ENCODE peak calls at places on chromosomes 2 and 18, in six cellular contexts. Y is K562, L is GM12878, J is H1, W is HCT116, E is HepG2. A is an unnamed sample.

GRCh38 chr2:230952226-230952956 is 27.3 kb upstream of the GPR55 start:
- DNase-seq in L (no peak), Y (no peak), J (no peak), W (no peak), E (no peak), A (no peak)

GRCh38 chr2:157825885-157826284 is 50.2 kb downstream of the ACVR1 start:
- DNase-seq in L (no peak), J (no peak), Y (no peak), E (no peak), W (no peak), A (no peak)

GRCh38 chr18:7684966-7685365 is 117.8 kb downstream of the PTPRM start:
- DNase-seq in J (no peak), E (no peak), W (no peak), Y (no peak), L (no peak), A (no peak)

GRCh38 chr2:199850718-199851498 is at the start of gene FTCDNL1:
- DNase-seq in L (peak), W (peak), J (peak), E (peak), Y (peak), A (peak)

GRCh38 chr18:24702001-24702400 is 241.6 kb downstream of the HRH4 start:
- DNase-seq in L (no peak), W (no peak), E (no peak), Y (no peak), J (no peak), A (no peak)

GRCh38 chr2:97816411-97816810 is 103.0 kb downstream of the ZAP70 start:
- DNase-seq in J (no peak), L (no peak), E (no peak), W (no peak), Y (no peak), A (no peak)

GRCh38 chr2:136136921-136137320 is 19.0 kb upstream of the CXCR4 start:
- DNase-seq in W (peak), L (no peak), Y (no peak), E (no peak), J (no peak), A (no peak)

GRCh38 chr18:46071894-46072867 is at the start of gene PSTPIP2:
- DNase-seq in E (no peak), Y (peak), W (peak), J (peak), L (no peak), A (no peak)

GRCh38 chr2:12776457-12777049 is 59.8 kb downstream of the TRIB2 start:
- DNase-seq in E (peak), Y (no peak), J (no peak), L (no peak), W (no peak), A (no peak)

GRCh38 chr2:239035361-239035814 is 187.5 kb downstream of the TWIST2 start:
- DNase-seq in Y (peak), J (peak), W (peak), E (no peak), L (no peak), A (no peak)

GRCh38 chr18:13159579-13159978 is 59.0 kb upstream of the LDLRAD4 start:
- DNase-seq in J (no peak), W (peak), E (peak), L (no peak), Y (peak), A (peak)

GRCh38 chr2:135839713-135840112 is 2.7 kb upstream of the LCT start:
- DNase-seq in Y (no peak), W (no peak), J (no peak), E (no peak), L (no peak), A (no peak)

GRCh38 chr2:230090978-230091377 is 22.3 kb upstream of the SLC16A14 start:
- DNase-seq in E (no peak), L (no peak), J (no peak), Y (no peak), W (no peak), A (no peak)

GRCh38 chr2:158735822-158736580 is 59.1 kb upstream of the DAPL1 start:
- DNase-seq in E (peak), Y (no peak), W (no peak), L (no peak), J (no peak), A (no peak)

GRCh38 chr2:45068643-45069140 is 59.4 kb upstream of the SIX2 start:
- DNase-seq in L (no peak), E (no peak), W (no peak), Y (no peak), J (no peak), A (no peak)

GRCh38 chr2:28730641-28731146 is 20.9 kb upstream of the PPP1CB start:
- DNase-seq in E (no peak), J (no peak), Y (no peak), L (no peak), W (no peak), A (no peak)

GRCh38 chr2:32427672-32428622 is 71.1 kb downstream of the BIRC6 start:
- DNase-seq in L (no peak), W (no peak), J (no peak), Y (no peak), E (no peak), A (no peak)

GRCh38 chr2:174327958-174328308 is 6.8 kb upstream of the SP9 start:
- DNase-seq in Y (no peak), L (no peak), E (no peak), W (no peak), J (no peak), A (no peak)

GRCh38 chr2:23478933-23479683 is 94.1 kb downstream of the KLHL29 start:
- DNase-seq in W (no peak), L (no peak), J (no peak), E (no peak), Y (no peak), A (no peak)

GRCh38 chr2:158325031-158325781 is 131.3 kb downstream of the CCDC148 start:
- DNase-seq in Y (no peak), E (peak), W (no peak), L (no peak), J (no peak), A (no peak)

GRCh38 chr2:56260415-56260814 is 76.6 kb downstream of the CCDC85A start:
- DNase-seq in J (no peak), L (no peak), Y (no peak), E (no peak), W (no peak), A (no peak)

GRCh38 chr2:109213646-109214417 is 84.8 kb downstream of the SH3RF3 start:
- DNase-seq in L (peak), J (no peak), W (no peak), E (no peak), Y (peak), A (no peak)

GRCh38 chr2:119059287-119059686 is 99.3 kb downstream of the C1QL2 start:
- DNase-seq in E (no peak), Y (no peak), L (no peak), W (no peak), J (no peak), A (no peak)

GRCh38 chr2:100853909-100854810 is 34.2 kb downstream of the NPAS2 start:
- DNase-seq in L (no peak), J (no peak), Y (no peak), E (no peak), W (no peak), A (no peak)

GRCh38 chr2:138630164-138630563 is 128.6 kb downstream of the SPOPL start:
- DNase-seq in Y (no peak), J (no peak), E (no peak), W (no peak), L (no peak), A (no peak)

GRCh38 chr2:64904405-64905329 is 84.5 kb upstream of the SLC1A4 start:
- DNase-seq in E (peak), L (no peak), Y (no peak), J (no peak), W (no peak), A (no peak)

DNA sequence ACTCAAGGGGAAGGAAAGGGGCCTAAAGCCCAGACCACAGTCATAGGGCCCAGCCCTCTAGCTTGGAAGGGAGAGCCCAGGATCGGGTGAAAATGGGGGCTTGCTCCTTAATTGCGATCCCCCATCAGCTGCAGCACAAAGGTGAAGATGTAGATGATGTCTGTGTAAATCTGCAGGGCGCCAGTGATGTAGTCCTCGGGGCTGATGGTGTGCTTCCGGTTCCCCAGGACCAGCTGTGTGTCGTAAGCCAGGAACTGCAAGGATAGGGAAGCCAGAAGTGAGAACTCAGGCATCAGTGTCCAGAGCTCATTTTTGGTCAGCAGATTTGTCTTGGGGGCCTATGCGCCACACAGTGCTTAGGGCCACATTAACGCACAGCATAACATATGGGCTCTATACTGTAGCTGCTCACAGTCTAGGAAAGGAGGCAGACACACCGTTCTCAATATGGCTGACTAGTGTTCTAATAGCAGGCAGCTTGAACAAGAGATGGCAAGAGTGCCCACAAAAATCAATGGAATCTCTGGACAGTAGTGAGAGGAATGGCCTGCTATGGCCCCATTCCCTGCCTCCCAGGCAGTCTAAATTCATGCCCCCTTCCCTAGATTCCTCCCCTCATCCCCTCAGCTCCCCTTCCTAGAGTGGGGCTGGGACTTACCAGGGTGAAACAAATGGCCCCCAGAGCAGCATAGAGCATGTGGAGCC is 5.2 kb downstream of the PNKD start:
- DNase-seq in J (no peak), L (no peak), W (no peak), Y (no peak), E (no peak), A (no peak)
- H3K9ac ChIP-seq in J (no peak), L (no peak), W (no peak), Y (no peak), E (no peak), A (no peak)

GRCh38 chr2:30233142-30233961 is 2.0 kb downstream of the LBH start:
- DNase-seq in E (no peak), L (no peak), Y (no peak), J (no peak), W (no peak), A (no peak)

GRCh38 chr2:30235008-30235655 is 3.8 kb downstream of the LBH start:
- DNase-seq in J (no peak), L (no peak), W (no peak), Y (no peak), E (no peak), A (no peak)

GRCh38 chr2:30235859-30236535 is 4.7 kb downstream of the LBH start:
- DNase-seq in E (no peak), J (no peak), L (no peak), W (no peak), Y (no peak), A (no peak)

GRCh38 chr2:30232801-30233130 is 1.4 kb downstream of the LBH start:
- DNase-seq in L (no peak), J (no peak), E (no peak), W (no peak), Y (no peak), A (no peak)

GRCh38 chr2:30234180-30234971 is 3.0 kb downstream of the LBH start:
- DNase-seq in J (no peak), L (no peak), E (peak), W (no peak), Y (no peak), A (no peak)
- TF ChIP-seq ZNF274 in J (no peak), L (no peak), E (no peak), W (no peak), Y (no peak), A (no peak)

GRCh38 chr2:17555150-17555549 is 14.7 kb downstream of the VSNL1 start:
- DNase-seq in W (no peak), E (no peak), Y (no peak), J (no peak), L (no peak), A (no peak)
- H3K4me3 ChIP-seq in W (no peak), E (no peak), Y (no peak), J (no peak), L (no peak), A (no peak)

GRCh38 chr2:9944330-9944758 is 7.1 kb upstream of the GRHL1 start:
- DNase-seq in W (no peak), Y (peak), E (peak), L (no peak), J (no peak), A (no peak)
- H3K9ac ChIP-seq in W (no peak), Y (no peak), E (no peak), L (no peak), J (no peak), A (no peak)

A was measured in NT2/D1.